ENCODE peak calls at places on chromosome 4, in eight cellular contexts. One of them, this sample, is unnamed.

GRCh38 chr4:161132715-161133425 is 1030.9 kb downstream of the FSTL5 start:
- DNase-seq in K562: no peak
- DNase-seq in HCT116: no peak
- DNase-seq in GM23338: no peak
- DNase-seq in GM12878: peak
- DNase-seq in SK-N-SH: no peak
- DNase-seq in HepG2: no peak
- DNase-seq in Panc1: no peak
- DNase-seq in this sample: no peak

GRCh38 chr4:144582975-144583374 is 63.0 kb upstream of the HHIP start:
- DNase-seq in K562: no peak
- DNase-seq in HCT116: no peak
- DNase-seq in GM23338: no peak
- DNase-seq in GM12878: no peak
- DNase-seq in SK-N-SH: no peak
- DNase-seq in HepG2: peak
- DNase-seq in Panc1: no peak
- DNase-seq in this sample: no peak

GRCh38 chr4:186149872-186150271 is 41.5 kb upstream of the CYP4V2 start:
- DNase-seq in K562: peak
- DNase-seq in HCT116: no peak
- DNase-seq in GM23338: peak
- DNase-seq in GM12878: no peak
- DNase-seq in SK-N-SH: no peak
- DNase-seq in HepG2: peak
- DNase-seq in Panc1: no peak
- DNase-seq in this sample: no peak

GRCh38 chr4:33722254-33722653 is 2522.1 kb downstream of the ARAP2 start:
- DNase-seq in K562: no peak
- DNase-seq in HCT116: no peak
- DNase-seq in GM23338: no peak
- DNase-seq in GM12878: no peak
- DNase-seq in SK-N-SH: no peak
- DNase-seq in HepG2: no peak
- DNase-seq in Panc1: no peak
- DNase-seq in this sample: no peak

GRCh38 chr4:16677545-16677944 is 220.9 kb downstream of the LDB2 start:
- DNase-seq in K562: no peak
- DNase-seq in HCT116: no peak
- DNase-seq in GM23338: no peak
- DNase-seq in GM12878: no peak
- DNase-seq in SK-N-SH: peak
- DNase-seq in HepG2: no peak
- DNase-seq in Panc1: no peak
- DNase-seq in this sample: no peak

GRCh38 chr4:80138556-80139538 is 58.5 kb upstream of the PRDM8 start:
- DNase-seq in K562: no peak
- DNase-seq in HCT116: no peak
- DNase-seq in GM23338: no peak
- DNase-seq in GM12878: peak
- DNase-seq in SK-N-SH: no peak
- DNase-seq in HepG2: no peak
- DNase-seq in Panc1: no peak
- DNase-seq in this sample: peak

GRCh38 chr4:154642361-154642760 is 29.9 kb upstream of the FGG start:
- DNase-seq in K562: no peak
- DNase-seq in HCT116: no peak
- DNase-seq in GM23338: peak
- DNase-seq in GM12878: no peak
- DNase-seq in SK-N-SH: no peak
- DNase-seq in HepG2: no peak
- DNase-seq in Panc1: no peak
- DNase-seq in this sample: no peak

GRCh38 chr4:24443200-24443599 is 141.2 kb downstream of the DHX15 start:
- DNase-seq in K562: no peak
- DNase-seq in HCT116: no peak
- DNase-seq in GM23338: no peak
- DNase-seq in GM12878: no peak
- DNase-seq in SK-N-SH: no peak
- DNase-seq in HepG2: no peak
- DNase-seq in Panc1: no peak
- DNase-seq in this sample: no peak

GRCh38 chr4:100935090-100935489 is 412.2 kb downstream of the PPP3CA start:
- DNase-seq in K562: no peak
- DNase-seq in HCT116: peak
- DNase-seq in GM23338: peak
- DNase-seq in GM12878: no peak
- DNase-seq in SK-N-SH: peak
- DNase-seq in HepG2: no peak
- DNase-seq in Panc1: no peak
- DNase-seq in this sample: no peak

GRCh38 chr4:144174401-144175067 is 34.0 kb upstream of the GYPA start:
- DNase-seq in K562: peak
- DNase-seq in HCT116: peak
- DNase-seq in GM23338: peak
- DNase-seq in GM12878: peak
- DNase-seq in SK-N-SH: peak
- DNase-seq in HepG2: peak
- DNase-seq in Panc1: peak
- DNase-seq in this sample: peak

GRCh38 chr4:49000806-49001205 is 14.7 kb downstream of the CWH43 start:
- DNase-seq in K562: no peak
- DNase-seq in HCT116: no peak
- DNase-seq in GM23338: no peak
- DNase-seq in GM12878: no peak
- DNase-seq in SK-N-SH: no peak
- DNase-seq in HepG2: no peak
- DNase-seq in Panc1: no peak
- DNase-seq in this sample: no peak

GRCh38 chr4:143046906-143047305 is 137.8 kb upstream of the USP38 start:
- DNase-seq in K562: no peak
- DNase-seq in HCT116: no peak
- DNase-seq in GM23338: no peak
- DNase-seq in GM12878: no peak
- DNase-seq in SK-N-SH: no peak
- DNase-seq in HepG2: no peak
- DNase-seq in Panc1: no peak
- DNase-seq in this sample: no peak

GRCh38 chr4:19583827-19584569 is 667.7 kb upstream of the SLIT2 start:
- DNase-seq in K562: no peak
- DNase-seq in HCT116: no peak
- DNase-seq in GM23338: no peak
- DNase-seq in GM12878: no peak
- DNase-seq in SK-N-SH: no peak
- DNase-seq in HepG2: no peak
- DNase-seq in Panc1: no peak
- DNase-seq in this sample: no peak

GRCh38 chr4:79241846-79242245 is 84.0 kb downstream of the NAA11 start:
- DNase-seq in K562: no peak
- DNase-seq in HCT116: peak
- DNase-seq in GM23338: peak
- DNase-seq in GM12878: no peak
- DNase-seq in SK-N-SH: no peak
- DNase-seq in HepG2: no peak
- DNase-seq in Panc1: no peak
- DNase-seq in this sample: peak

GRCh38 chr4:56055027-56055976 is 106.6 kb downstream of the CEP135 start:
- DNase-seq in K562: no peak
- DNase-seq in HCT116: no peak
- DNase-seq in GM23338: peak
- DNase-seq in GM12878: no peak
- DNase-seq in SK-N-SH: no peak
- DNase-seq in HepG2: no peak
- DNase-seq in Panc1: no peak
- DNase-seq in this sample: no peak
- TF ChIP-seq REST in K562: no peak
- TF ChIP-seq REST in HCT116: no peak
- TF ChIP-seq REST in GM23338: no peak
- TF ChIP-seq REST in GM12878: no peak
- TF ChIP-seq REST in SK-N-SH: no peak
- TF ChIP-seq REST in HepG2: no peak
- TF ChIP-seq REST in Panc1: no peak
- TF ChIP-seq REST in this sample: no peak

GRCh38 chr4:174213734-174214101 is 69.7 kb downstream of the FBXO8 start:
- DNase-seq in K562: no peak
- DNase-seq in HCT116: no peak
- DNase-seq in GM23338: peak
- DNase-seq in GM12878: no peak
- DNase-seq in SK-N-SH: no peak
- DNase-seq in HepG2: no peak
- DNase-seq in Panc1: no peak
- DNase-seq in this sample: no peak

GRCh38 chr4:174210952-174211490 is 72.4 kb downstream of the FBXO8 start:
- DNase-seq in K562: no peak
- DNase-seq in HCT116: no peak
- DNase-seq in GM23338: no peak
- DNase-seq in GM12878: no peak
- DNase-seq in SK-N-SH: no peak
- DNase-seq in HepG2: no peak
- DNase-seq in Panc1: no peak
- DNase-seq in this sample: no peak

GRCh38 chr4:174211611-174212044 is 71.8 kb downstream of the FBXO8 start:
- DNase-seq in K562: no peak
- DNase-seq in HCT116: no peak
- DNase-seq in GM23338: no peak
- DNase-seq in GM12878: no peak
- DNase-seq in SK-N-SH: no peak
- DNase-seq in HepG2: no peak
- DNase-seq in Panc1: no peak
- DNase-seq in this sample: no peak

GRCh38 chr4:174210354-174210753 is 73.1 kb downstream of the FBXO8 start:
- DNase-seq in K562: no peak
- DNase-seq in HCT116: no peak
- DNase-seq in GM23338: peak
- DNase-seq in GM12878: no peak
- DNase-seq in SK-N-SH: no peak
- DNase-seq in HepG2: no peak
- DNase-seq in Panc1: no peak
- DNase-seq in this sample: no peak

GRCh38 chr4:174212061-174212460 is 71.4 kb downstream of the FBXO8 start:
- DNase-seq in K562: no peak
- DNase-seq in HCT116: no peak
- DNase-seq in GM23338: no peak
- DNase-seq in GM12878: no peak
- DNase-seq in SK-N-SH: no peak
- DNase-seq in HepG2: no peak
- DNase-seq in Panc1: no peak
- DNase-seq in this sample: no peak
- TF ChIP-seq POLR2AphosphoS5 in K562: no peak
- TF ChIP-seq POLR2AphosphoS5 in HCT116: no peak
- TF ChIP-seq POLR2AphosphoS5 in GM23338: no peak
- TF ChIP-seq POLR2AphosphoS5 in GM12878: no peak
- TF ChIP-seq POLR2AphosphoS5 in SK-N-SH: no peak
- TF ChIP-seq POLR2AphosphoS5 in HepG2: no peak
- TF ChIP-seq POLR2AphosphoS5 in Panc1: no peak
- TF ChIP-seq POLR2AphosphoS5 in this sample: no peak

DNA sequence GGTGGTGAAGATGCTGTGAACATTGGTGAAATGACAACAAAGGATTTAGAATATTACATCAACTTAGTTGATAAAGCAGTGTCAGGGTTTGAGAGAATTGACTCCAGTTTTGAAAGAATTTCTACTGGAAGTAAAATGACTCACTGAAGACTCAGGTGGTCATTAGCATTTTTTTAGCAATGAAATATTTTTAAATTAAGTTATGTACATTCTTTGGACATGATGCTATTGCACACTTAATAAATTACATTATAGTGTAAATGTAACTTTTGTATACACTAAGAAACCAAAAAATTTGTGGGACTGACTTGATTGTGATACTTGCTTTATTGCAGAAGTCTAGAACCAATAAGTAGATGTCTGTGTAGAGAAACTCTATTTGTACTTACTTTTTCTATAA is 57.0 kb downstream of the USO1 start:
- DNase-seq in K562: no peak
- DNase-seq in HCT116: no peak
- DNase-seq in GM23338: no peak
- DNase-seq in GM12878: no peak
- DNase-seq in SK-N-SH: no peak
- DNase-seq in HepG2: no peak
- DNase-seq in Panc1: no peak
- DNase-seq in this sample: no peak
- TF ChIP-seq REST in K562: no peak
- TF ChIP-seq REST in HCT116: no peak
- TF ChIP-seq REST in GM23338: no peak
- TF ChIP-seq REST in GM12878: no peak
- TF ChIP-seq REST in SK-N-SH: no peak
- TF ChIP-seq REST in HepG2: no peak
- TF ChIP-seq REST in Panc1: no peak
- TF ChIP-seq REST in this sample: no peak

GRCh38 chr4:47483722-47484121 is 1.4 kb upstream of the ATP10D start:
- DNase-seq in K562: no peak
- DNase-seq in HCT116: no peak
- DNase-seq in GM23338: no peak
- DNase-seq in GM12878: no peak
- DNase-seq in SK-N-SH: no peak
- DNase-seq in HepG2: no peak
- DNase-seq in Panc1: no peak
- DNase-seq in this sample: no peak
- TF ChIP-seq POLR2AphosphoS5 in K562: no peak
- TF ChIP-seq POLR2AphosphoS5 in HCT116: no peak
- TF ChIP-seq POLR2AphosphoS5 in GM23338: no peak
- TF ChIP-seq POLR2AphosphoS5 in GM12878: no peak
- TF ChIP-seq POLR2AphosphoS5 in SK-N-SH: no peak
- TF ChIP-seq POLR2AphosphoS5 in HepG2: no peak
- TF ChIP-seq POLR2AphosphoS5 in Panc1: no peak
- TF ChIP-seq POLR2AphosphoS5 in this sample: no peak

GRCh38 chr4:147160908-147161513 is 215.3 kb upstream of the TTC29 start:
- DNase-seq in K562: peak
- DNase-seq in HCT116: peak
- DNase-seq in GM23338: peak
- DNase-seq in GM12878: no peak
- DNase-seq in SK-N-SH: peak
- DNase-seq in HepG2: peak
- DNase-seq in Panc1: peak
- DNase-seq in this sample: peak
- TF ChIP-seq REST in K562: no peak
- TF ChIP-seq REST in HCT116: no peak
- TF ChIP-seq REST in GM23338: no peak
- TF ChIP-seq REST in GM12878: no peak
- TF ChIP-seq REST in SK-N-SH: no peak
- TF ChIP-seq REST in HepG2: no peak
- TF ChIP-seq REST in Panc1: no peak
- TF ChIP-seq REST in this sample: no peak

GRCh38 chr4:173415885-173416658 is 17.2 kb upstream of the SCRG1 start:
- DNase-seq in K562: no peak
- DNase-seq in HCT116: no peak
- DNase-seq in GM23338: peak
- DNase-seq in GM12878: no peak
- DNase-seq in SK-N-SH: peak
- DNase-seq in HepG2: no peak
- DNase-seq in Panc1: no peak
- DNase-seq in this sample: peak
- TF ChIP-seq POLR2AphosphoS5 in K562: no peak
- TF ChIP-seq POLR2AphosphoS5 in HCT116: no peak
- TF ChIP-seq POLR2AphosphoS5 in GM23338: no peak
- TF ChIP-seq POLR2AphosphoS5 in GM12878: no peak
- TF ChIP-seq POLR2AphosphoS5 in SK-N-SH: no peak
- TF ChIP-seq POLR2AphosphoS5 in HepG2: no peak
- TF ChIP-seq POLR2AphosphoS5 in Panc1: no peak
- TF ChIP-seq POLR2AphosphoS5 in this sample: peak

This sample was measured in HL-60.